ENCODE peak calls at places on chromosome 3, in nine cellular contexts. Q is stimulated activated CD4-positive, alpha-beta T cell treated with anti-CD3 and anti-CD28 coated beads, Interleukin-15, amount 100 ng/mL, for 24 hours; X is psoas muscle; E is CD8-positive, alpha-beta memory T cell; P is H7; R is BJ; M is fibroblast of the conjunctiva; O is A673; V is epithelial cell of esophagus. W is an unnamed sample.

GRCh38 chr3:158313344-158313927 is 203.5 kb downstream of the RSRC1 start:
- DNase-seq in Q (no peak), X (no peak), E (no peak), P (no peak), R (no peak), M (peak; percentile 13), O (peak; percentile 64), V (peak; percentile 62), W (peak; percentile 49)

GRCh38 chr3:126343675-126344074 is 13.5 kb downstream of the KLF15 start:
- DNase-seq in Q (no peak), X (no peak), E (no peak), P (no peak), R (no peak), M (no peak), O (no peak), V (no peak), W (no peak)

GRCh38 chr3:83926291-83926690 is 1032.5 kb upstream of the CADM2 start:
- DNase-seq in Q (no peak), X (no peak), E (no peak), P (no peak), R (no peak), M (no peak), O (no peak), V (no peak), W (no peak)

GRCh38 chr3:113758389-113759029 is 11.7 kb downstream of the ATP6V1A start:
- DNase-seq in Q (no peak), X (no peak), E (no peak), P (no peak), R (peak; percentile 35), M (no peak), O (no peak), V (peak; percentile 46), W (no peak)

GRCh38 chr3:42012935-42013651 is 51.2 kb upstream of the ULK4 start:
- DNase-seq in Q (peak; percentile 81), X (peak; percentile 78), E (peak; percentile 68), P (peak; percentile 95), R (no peak), M (peak; percentile 24), O (peak; percentile 53), V (peak; percentile 76), W (peak; percentile 93)

GRCh38 chr3:100532411-100532810 is 40.0 kb downstream of the TMEM45A start:
- DNase-seq in Q (no peak), X (no peak), E (no peak), P (no peak), R (no peak), M (no peak), O (no peak), V (no peak), W (no peak)

GRCh38 chr3:168117059-168117458 is 21.3 kb upstream of the GOLIM4 start:
- DNase-seq in Q (no peak), X (no peak), E (no peak), P (no peak), R (no peak), M (no peak), O (no peak), V (peak; percentile 91), W (no peak)

GRCh38 chr3:29064085-29064484 is 216.8 kb upstream of the RBMS3 start:
- DNase-seq in Q (no peak), X (no peak), E (no peak), P (no peak), R (peak; percentile 79), M (no peak), O (peak; percentile 78), V (no peak), W (no peak)

GRCh38 chr3:179082416-179082815 is 10.8 kb upstream of the ZMAT3 start:
- DNase-seq in Q (no peak), X (no peak), E (no peak), P (no peak), R (no peak), M (no peak), O (no peak), V (peak; percentile 82), W (no peak)

GRCh38 chr3:126128504-126129407 is 44.8 kb upstream of the SLC41A3 start:
- DNase-seq in Q (no peak), X (peak; percentile 10), E (no peak), P (no peak), R (no peak), M (no peak), O (no peak), V (no peak), W (no peak)

GRCh38 chr3:82165266-82165665 is 403.8 kb upstream of the GBE1 start:
- DNase-seq in Q (no peak), X (no peak), E (no peak), P (no peak), R (no peak), M (no peak), O (peak; percentile 22), V (no peak), W (no peak)

GRCh38 chr3:194486540-194487288 is at the start of gene ATP13A3:
- DNase-seq in Q (peak; percentile 91), X (peak; percentile 92), E (peak; percentile 92), P (peak; percentile 97), R (no peak), M (peak; percentile 79), O (peak; percentile 95), V (peak; percentile 91), W (peak; percentile 81)

GRCh38 chr3:33426630-33427341 is 13.4 kb downstream of the UBP1 start:
- DNase-seq in Q (no peak), X (no peak), E (no peak), P (no peak), R (no peak), M (no peak), O (no peak), V (peak; percentile 69), W (no peak)

GRCh38 chr3:98010194-98010882 is 24.8 kb downstream of the GABRR3 start:
- DNase-seq in Q (no peak), X (no peak), E (no peak), P (no peak), R (no peak), M (no peak), O (no peak), V (no peak), W (no peak)

GRCh38 chr3:177468816-177469590 is 271.7 kb upstream of the TBL1XR1 start:
- DNase-seq in Q (no peak), X (no peak), E (no peak), P (no peak), R (no peak), M (no peak), O (no peak), V (no peak), W (no peak)

GRCh38 chr3:130814691-130815472 is 68.3 kb upstream of the PIK3R4 start:
- DNase-seq in Q (no peak), X (no peak), E (no peak), P (no peak), R (no peak), M (no peak), O (no peak), V (no peak), W (no peak)

GRCh38 chr3:122694966-122695365 is 14.3 kb downstream of the PARP14 start:
- DNase-seq in Q (no peak), X (no peak), E (no peak), P (no peak), R (no peak), M (no peak), O (no peak), V (no peak), W (no peak)

GRCh38 chr3:24258260-24258659 is 236.4 kb downstream of the THRB start:
- DNase-seq in Q (no peak), X (no peak), E (no peak), P (no peak), R (no peak), M (no peak), O (no peak), V (no peak), W (no peak)

GRCh38 chr3:81581966-81582599 is 179.4 kb downstream of the GBE1 start:
- DNase-seq in Q (peak; percentile 30), X (no peak), E (no peak), P (peak; percentile 1), R (no peak), M (peak; percentile 36), O (peak; percentile 61), V (peak; percentile 61), W (peak; percentile 51)

GRCh38 chr3:197303452-197303851 is 5.0 kb upstream of the DLG1 start:
- DNase-seq in Q (no peak), X (no peak), E (no peak), P (no peak), R (no peak), M (no peak), O (no peak), V (no peak), W (no peak)

GRCh38 chr3:195207056-195207455 is 63.9 kb downstream of the XXYLT1 start:
- DNase-seq in Q (no peak), X (no peak), E (no peak), P (no peak), R (no peak), M (no peak), O (no peak), V (no peak), W (no peak)

GRCh38 chr3:99430348-99431134 is 207.9 kb upstream of the COL8A1 start:
- DNase-seq in Q (no peak), X (no peak), E (no peak), P (no peak), R (no peak), M (no peak), O (no peak), V (no peak), W (no peak)

GRCh38 chr3:24493951-24494615 is 567 bp downstream of the THRB start:
- DNase-seq in Q (no peak), X (peak; percentile 86), E (no peak), P (peak; percentile 65), R (no peak), M (no peak), O (no peak), V (peak; percentile 45), W (no peak)

GRCh38 chr3:106120334-106120733 is 251.5 kb upstream of the CBLB start:
- DNase-seq in Q (no peak), X (no peak), E (no peak), P (no peak), R (no peak), M (no peak), O (no peak), V (peak; percentile 43), W (no peak)